ENCODE peak calls at places on chromosome 12, in nine cellular contexts. H is neural progenitor cell, V is mucosa of descending colon, N is mammary epithelial cell, S is Karpas-422, P is K562, I is BE2C, W is small intestine, D is pancreas. J is an unnamed sample.

GRCh38 chr12:26631846-26632245 is 201.1 kb downstream of the ITPR2 start:
- DNase-seq in N (no peak), D (no peak), W (no peak), H (no peak), V (no peak), P (no peak), I (no peak), S (no peak), J (no peak)

GRCh38 chr12:78797201-78797931 is 67.2 kb upstream of the SYT1 start:
- DNase-seq in S (no peak), P (no peak), H (no peak), W (no peak), D (no peak), V (no peak), N (peak; percentile 72), I (no peak), J (no peak)

GRCh38 chr12:75979181-75979580 is 52.4 kb downstream of the PHLDA1 start:
- DNase-seq in V (no peak), S (no peak), W (no peak), P (no peak), H (no peak), I (no peak), D (no peak), N (peak; percentile 83), J (no peak)

GRCh38 chr12:101414533-101415119 is 7.1 kb upstream of the ARL1 start:
- DNase-seq in W (peak; percentile 66), V (no peak), P (peak; percentile 54), D (no peak), S (peak; percentile 75), N (peak; percentile 42), H (peak; percentile 70), I (peak; percentile 44), J (no peak)

GRCh38 chr12:124752437-124753229 is 111.0 kb downstream of the SCARB1 start:
- DNase-seq in V (no peak), P (no peak), W (no peak), N (peak; percentile 60), D (no peak), H (no peak), I (no peak), S (peak; percentile 74), J (no peak)

GRCh38 chr12:122965356-122965755 is 907 bp downstream of the ABCB9 start:
- DNase-seq in N (no peak), V (no peak), I (no peak), D (no peak), W (no peak), H (peak; percentile 40), P (no peak), S (no peak), J (no peak)

GRCh38 chr12:113727651-113728061 is 238.5 kb downstream of the RBM19 start:
- DNase-seq in P (no peak), N (peak; percentile 22), D (no peak), S (no peak), V (no peak), W (no peak), I (no peak), H (peak; percentile 9), J (no peak)

GRCh38 chr12:82708507-82708906 is 21.8 kb downstream of the TMTC2 start:
- DNase-seq in H (peak; percentile 64), W (no peak), D (no peak), I (peak; percentile 63), S (no peak), V (no peak), P (no peak), N (no peak), J (no peak)

GRCh38 chr12:13234045-13234641 is 37.6 kb downstream of the EMP1 start:
- DNase-seq in V (no peak), S (peak; percentile 78), D (no peak), W (peak; percentile 81), N (peak; percentile 55), P (peak; percentile 14), I (peak; percentile 46), H (peak; percentile 66), J (peak; percentile 70)

GRCh38 chr12:70722584-70723343 is 85.5 kb upstream of the PTPRB start:
- DNase-seq in P (no peak), I (peak; percentile 39), V (no peak), S (no peak), N (no peak), H (no peak), D (no peak), W (no peak), J (no peak)

GRCh38 chr12:125954362-125954761 is 889.1 kb downstream of the AACS start:
- DNase-seq in N (no peak), W (no peak), H (peak; percentile 6), I (no peak), S (no peak), P (no peak), V (no peak), D (no peak), J (no peak)

GRCh38 chr12:108063192-108063591 is 65.9 kb upstream of the WSCD2 start:
- DNase-seq in N (no peak), W (no peak), D (no peak), S (peak; percentile 81), P (peak; percentile 39), V (no peak), I (no peak), H (peak; percentile 61), J (no peak)

GRCh38 chr12:92094751-92095161 is 50.9 kb downstream of the BTG1 start:
- DNase-seq in I (no peak), S (no peak), W (no peak), P (no peak), D (no peak), H (no peak), N (no peak), V (no peak), J (no peak)

GRCh38 chr12:95412826-95413311 is 61.1 kb upstream of the METAP2 start:
- DNase-seq in I (no peak), W (no peak), D (no peak), N (peak; percentile 79), V (no peak), H (no peak), S (peak; percentile 84), P (no peak), J (no peak)

GRCh38 chr12:131736807-131737484 is 26.1 kb downstream of the SFSWAP start:
- DNase-seq in N (peak; percentile 94), W (no peak), V (no peak), D (no peak), H (no peak), S (no peak), P (no peak), I (no peak), J (no peak)

GRCh38 chr12:3662516-3662915 is 90.4 kb downstream of the CRACR2A start:
- DNase-seq in I (no peak), V (no peak), H (peak; percentile 50), N (peak; percentile 9), S (no peak), P (no peak), D (no peak), W (no peak), J (no peak)

GRCh38 chr12:52004042-52004648 is 2.6 kb upstream of the TAMALIN start:
- DNase-seq in W (peak; percentile 62), S (no peak), P (peak; percentile 68), N (peak; percentile 40), D (no peak), V (peak; percentile 65), H (peak; percentile 84), I (peak; percentile 76), J (no peak)

GRCh38 chr12:47340391-47341015 is 260.7 kb upstream of the AMIGO2 start:
- DNase-seq in N (no peak), W (no peak), H (no peak), V (no peak), D (no peak), S (no peak), P (no peak), I (no peak), J (no peak)

GRCh38 chr12:53299101-53299453 is 418 bp upstream of the MYG1 start:
- DNase-seq in I (no peak), P (peak; percentile 40), W (peak; percentile 44), D (no peak), H (no peak), N (peak; percentile 62), V (no peak), S (peak; percentile 74), J (no peak)
- H3K4me3 ChIP-seq in I (peak overlapping the region; percentile 97), P (no peak overlapping the region), W (peak overlapping the region; percentile 77), D (peak overlapping the region; percentile 65), H (peak overlapping the region; percentile 85), N (peak overlapping the region; percentile 84), V (peak overlapping the region; percentile 59), S (peak overlapping the region; percentile 94), J (peak overlapping the region; percentile 87)

GRCh38 chr12:89200217-89200616 is 152.1 kb downstream of the DUSP6 start:
- DNase-seq in V (no peak), D (no peak), W (no peak), P (no peak), H (no peak), S (no peak), I (no peak), N (no peak), J (no peak)

GRCh38 chr12:89189448-89189847 is 162.9 kb downstream of the DUSP6 start:
- DNase-seq in V (no peak), D (no peak), I (no peak), W (no peak), N (no peak), H (no peak), P (no peak), S (no peak), J (no peak)

GRCh38 chr12:89195470-89195869 is 156.8 kb downstream of the DUSP6 start:
- DNase-seq in H (no peak), V (no peak), N (no peak), P (no peak), D (no peak), S (no peak), W (no peak), I (no peak), J (no peak)

GRCh38 chr12:89192419-89192818 is 159.9 kb downstream of the DUSP6 start:
- DNase-seq in H (no peak), V (no peak), I (no peak), D (no peak), S (no peak), P (no peak), W (no peak), N (no peak), J (no peak)

DNA sequence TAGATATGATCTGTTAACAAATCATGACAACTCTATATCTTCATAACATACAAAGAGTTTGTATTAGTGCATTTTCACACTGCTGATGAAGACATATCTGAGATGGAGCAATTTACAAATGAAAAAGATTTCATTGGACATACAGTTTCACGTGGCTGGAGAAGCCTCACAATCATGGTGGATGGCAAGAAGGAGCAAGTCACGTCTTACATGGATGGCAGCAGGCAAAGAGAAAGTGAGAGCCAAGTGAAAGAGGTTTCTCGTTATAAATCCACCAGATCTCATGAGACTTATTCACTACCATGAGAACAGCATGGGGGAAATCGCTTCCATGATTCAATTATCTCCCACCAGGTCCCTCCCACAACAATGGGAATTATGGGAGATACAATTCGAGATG is 157.6 kb downstream of the DUSP6 start:
- DNase-seq in N (no peak), I (no peak), P (no peak), W (no peak), S (peak; percentile 44), V (no peak), D (no peak), H (no peak), J (no peak)
- H3K4me1 ChIP-seq in N (no peaks in the 10 kb centered on the region), I (no peaks in the 10 kb centered on the region), P (no peaks in the 10 kb centered on the region), W (no peaks in the 10 kb centered on the region), S (no peaks in the 10 kb centered on the region), V (no peaks in the 10 kb centered on the region), D (no peaks in the 10 kb centered on the region), H (no peaks in the 10 kb centered on the region), J (no peaks in the 10 kb centered on the region)

GRCh38 chr12:133083345-133083744 is 2.6 kb downstream of the ZNF140 start:
- DNase-seq in P (no peak), I (no peak), V (no peak), N (no peak), W (no peak), H (no peak), D (no peak), S (no peak), J (no peak)
- H3K36me3 ChIP-seq in P (peaks cover 17% of the 10 kb centered on the region), I (peaks cover 41% of the 10 kb centered on the region), V (peaks cover 30% of the 10 kb centered on the region), N (peaks cover 19% of the 10 kb centered on the region), W (peaks cover 29% of the 10 kb centered on the region), H (peaks cover 64% of the 10 kb centered on the region), D (peaks cover 57% of the 10 kb centered on the region), S (peaks cover 61% of the 10 kb centered on the region), J (peaks cover 67% of the 10 kb centered on the region)

GRCh38 chr12:54028324-54029201 is at the start of gene HOXC6:
- DNase-seq in V (no peak), S (peak; percentile 62), H (no peak), I (peak; percentile 72), P (peak; percentile 80), D (no peak), N (no peak), W (peak; percentile 38), J (no peak)
- H3K4me3 ChIP-seq in V (no peak within 1 kb of the TSS), S (no peak within 1 kb of the TSS), H (no peak within 1 kb of the TSS), I (peak within 1 kb of the TSS; percentile 83), P (peak within 1 kb of the TSS; percentile 32), D (no peak within 1 kb of the TSS), N (peak within 1 kb of the TSS; percentile 46), W (peak within 1 kb of the TSS; percentile 6), J (peak within 1 kb of the TSS; percentile 37)